ENCODE peak calls at places on chromosomes 13 and 19, in four cellular contexts. G is neuronal stem cell, N is K562, D is endothelial cell of umbilical vein. W is an unnamed sample.

GRCh38 chr13:50699874-50700663 is 143.4 kb downstream of the DLEU7 start:
- DNase-seq in G (no peak), N (no peak), D (peak; percentile 32), W (peak; percentile 29)

GRCh38 chr19:51136891-51137551 is 5.1 kb upstream of the SIGLEC7 start:
- DNase-seq in G (no peak), N (no peak), D (no peak), W (no peak)

GRCh38 chr13:21670883-21671792 is at the start of gene FGF9:
- DNase-seq in G (peak; percentile 85), N (peak; percentile 78), D (peak; percentile 54), W (peak; percentile 78)

GRCh38 chr13:31898383-31899071 is 133.0 kb upstream of the FRY start:
- DNase-seq in G (no peak), N (no peak), D (no peak), W (no peak)

GRCh38 chr19:677201-677600 is 1.0 kb downstream of the FSTL3 start:
- DNase-seq in G (no peak), N (no peak), D (peak; percentile 51), W (peak; percentile 82)

GRCh38 chr19:43476606-43477005 is 11.2 kb upstream of the LYPD3 start:
- DNase-seq in G (no peak), N (no peak), D (peak; percentile 47), W (peak; percentile 88)

GRCh38 chr13:48121733-48122132 is 26.8 kb upstream of the MED4 start:
- DNase-seq in G (no peak), N (no peak), D (no peak), W (peak; percentile 7)

GRCh38 chr13:113553541-113554332 is 30.8 kb upstream of the TFDP1 start:
- DNase-seq in G (no peak), N (no peak), D (peak; percentile 21), W (no peak)

GRCh38 chr13:75771818-75772217 is 135.7 kb downstream of the LMO7 start:
- DNase-seq in G (no peak), N (no peak), D (peak; percentile 44), W (peak; percentile 81)

GRCh38 chr19:39413903-39414608 is 1.6 kb downstream of the PLEKHG2 start:
- DNase-seq in G (no peak), N (peak; percentile 50), D (peak; percentile 53), W (no peak)

GRCh38 chr13:42567772-42568428 is 6.1 kb upstream of the TNFSF11 start:
- DNase-seq in G (no peak), N (no peak), D (no peak), W (no peak)

GRCh38 chr13:39481493-39481892 is 121.5 kb downstream of the LHFPL6 start:
- DNase-seq in G (no peak), N (no peak), D (no peak), W (peak; percentile 27)

GRCh38 chr13:29589967-29590366 is 5.5 kb downstream of the SLC7A1 start:
- DNase-seq in G (no peak), N (no peak), D (no peak), W (no peak)

GRCh38 chr13:30915691-30916541 is 9.8 kb downstream of the MEDAG start:
- DNase-seq in G (no peak), N (no peak), D (no peak), W (no peak)

GRCh38 chr19:58510084-58510862 is 1.5 kb downstream of the SLC27A5 start:
- DNase-seq in G (no peak), N (no peak), D (no peak), W (no peak)

GRCh38 chr13:98739023-98739422 is 13.4 kb downstream of the SLC15A1 start:
- DNase-seq in G (no peak), N (no peak), D (no peak), W (no peak)

GRCh38 chr13:110119943-110120905 is 186.7 kb downstream of the COL4A1 start:
- DNase-seq in G (no peak), N (no peak), D (no peak), W (peak; percentile 71)

GRCh38 chr13:74132768-74133656 is 1.2 kb downstream of the KLF12 start:
- DNase-seq in G (peak; percentile 24), N (no peak), D (peak; percentile 50), W (peak; percentile 68)

GRCh38 chr13:90750957-90751356 is 596.5 kb upstream of the MIR17HG start:
- DNase-seq in G (no peak), N (no peak), D (peak; percentile 1), W (no peak)

GRCh38 chr13:110644892-110645521 is 29.7 kb downstream of the NAXD start:
- DNase-seq in G (peak; percentile 65), N (no peak), D (peak; percentile 50), W (peak; percentile 64)

GRCh38 chr13:79090552-79091159 is 315.4 kb downstream of the RBM26 start:
- DNase-seq in G (no peak), N (no peak), D (no peak), W (no peak)

GRCh38 chr13:99431927-99432636 is 69.2 kb upstream of the TM9SF2 start:
- DNase-seq in G (no peak), N (no peak), D (no peak), W (no peak)

GRCh38 chr19:3253270-3253669 is 28.8 kb downstream of the CELF5 start:
- DNase-seq in G (no peak), N (peak; percentile 24), D (no peak), W (no peak)

DNA sequence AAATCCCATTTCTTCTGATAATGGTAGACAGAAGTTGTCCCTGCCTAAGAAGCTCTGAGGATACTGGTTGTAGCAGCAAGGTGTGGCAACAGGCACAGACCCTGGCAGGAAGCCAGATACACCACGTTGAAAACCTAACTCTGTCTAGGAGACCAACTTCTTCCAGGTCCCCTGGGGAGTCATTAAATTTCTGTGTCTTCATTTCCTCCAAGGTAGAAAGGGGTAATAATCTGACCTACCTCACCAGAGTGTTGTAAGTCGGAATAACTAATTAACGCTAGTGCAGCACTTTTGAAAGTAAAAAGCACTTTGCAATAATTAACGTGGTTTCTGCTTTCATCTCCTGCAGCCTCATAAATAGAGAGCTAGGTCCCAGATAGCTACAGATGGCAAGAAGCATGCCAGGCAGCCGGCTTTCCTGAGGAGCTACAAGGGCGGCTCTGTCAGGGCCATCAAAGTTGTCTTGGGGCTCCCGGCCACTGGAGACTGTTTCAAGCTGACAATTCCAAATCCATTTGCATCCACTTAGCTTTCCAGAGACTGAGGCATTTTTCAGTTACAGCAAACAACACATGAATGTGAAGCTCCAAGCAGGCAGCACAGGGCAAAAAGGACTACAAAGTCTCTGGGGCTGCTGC is 176.2 kb downstream of the FOXO1 start:
- DNase-seq in G (no peak), N (no peak), D (no peak), W (no peak)
- H3K9ac ChIP-seq in G (no peak overlapping the region), N (no peak overlapping the region), D (no peak overlapping the region), W (no peak overlapping the region)

GRCh38 chr19:57078802-57079201 is 41.0 kb upstream of the USP29 start:
- DNase-seq in G (no peak), N (no peak), D (no peak), W (no peak)
- H3K9me3 ChIP-seq in G (peaks cover 3% of the 10 kb centered on the region), N (no peaks in the 10 kb centered on the region), D (peaks cover 3% of the 10 kb centered on the region), W (no peaks in the 10 kb centered on the region)

GRCh38 chr19:16380314-16380695 is 55.7 kb downstream of the KLF2 start:
- DNase-seq in G (no peak), N (no peak), D (no peak), W (no peak)
- H3K4me1 ChIP-seq in G (no peaks in the 10 kb centered on the region), N (no peaks in the 10 kb centered on the region), D (peaks cover 6% of the 10 kb centered on the region), W (peaks cover 13% of the 10 kb centered on the region)

GRCh38 chr13:44159633-44160279 is 213.9 kb upstream of the SERP2 start:
- DNase-seq in G (no peak), N (no peak), D (no peak), W (peak; percentile 51)
- H3K9ac ChIP-seq in G (no peak overlapping the region), N (no peak overlapping the region), D (no peak overlapping the region), W (no peak overlapping the region)

GRCh38 chr13:107715496-107715895 is 499.8 kb downstream of the LIG4 start:
- DNase-seq in G (no peak), N (no peak), D (no peak), W (no peak)

GRCh38 chr13:107713314-107713713 is 502.0 kb downstream of the LIG4 start:
- DNase-seq in G (no peak), N (no peak), D (peak; percentile 10), W (no peak)

GRCh38 chr13:107716741-107717140 is 498.6 kb downstream of the LIG4 start:
- DNase-seq in G (no peak), N (no peak), D (no peak), W (no peak)

GRCh38 chr13:107712145-107712544 is 503.2 kb downstream of the LIG4 start:
- DNase-seq in G (no peak), N (no peak), D (no peak), W (no peak)

DNA sequence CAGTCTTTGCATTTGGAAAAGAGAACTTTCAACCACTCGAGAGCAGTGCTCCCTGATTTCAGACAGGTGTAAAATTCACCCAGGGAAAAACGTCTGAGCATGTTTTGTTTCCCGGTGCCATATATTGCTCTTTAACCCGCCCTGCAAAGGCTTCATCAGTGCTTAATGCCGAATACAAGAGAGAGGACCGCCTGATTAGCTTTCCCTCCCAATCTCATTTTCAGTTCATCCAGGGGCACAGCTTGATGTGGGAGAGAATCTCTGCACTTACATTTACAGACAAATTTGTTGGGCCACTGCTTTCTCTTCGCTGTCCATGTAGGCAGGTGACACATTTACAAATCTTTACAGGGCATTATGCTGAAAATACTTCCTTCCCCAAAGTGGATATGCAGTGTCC is 499.1 kb downstream of the LIG4 start:
- DNase-seq in G (no peak), N (no peak), D (no peak), W (no peak)
- H3K9me3 ChIP-seq in G (no peaks in the 10 kb centered on the region), N (no peaks in the 10 kb centered on the region), D (no peaks in the 10 kb centered on the region), W (no peaks in the 10 kb centered on the region)

GRCh38 chr19:1859319-1859718 is 4.1 kb downstream of the KLF16 start:
- DNase-seq in G (no peak), N (no peak), D (no peak), W (no peak)

GRCh38 chr19:1856698-1857603 is 6.4 kb downstream of the KLF16 start:
- DNase-seq in G (no peak), N (peak; percentile 59), D (peak; percentile 76), W (peak; percentile 75)

GRCh38 chr19:1858412-1859081 is 4.8 kb downstream of the KLF16 start:
- DNase-seq in G (no peak), N (no peak), D (no peak), W (no peak)

GRCh38 chr19:1856345-1856697 is 7.1 kb downstream of the KLF16 start:
- DNase-seq in G (no peak), N (no peak), D (no peak), W (no peak)

GRCh38 chr19:1857648-1858326 is 5.6 kb downstream of the KLF16 start:
- DNase-seq in G (no peak), N (no peak), D (no peak), W (no peak)
- H3K4me1 ChIP-seq in G (peaks cover 55% of the 10 kb centered on the region), N (peaks cover 67% of the 10 kb centered on the region), D (peaks cover 51% of the 10 kb centered on the region), W (peaks cover 48% of the 10 kb centered on the region)

GRCh38 chr19:5077209-5077515 is 108.2 kb downstream of the KDM4B start:
- DNase-seq in G (no peak), N (no peak), D (no peak), W (no peak)
- H3K9ac ChIP-seq in G (no peak overlapping the region), N (no peak overlapping the region), D (no peak overlapping the region), W (no peak overlapping the region)

GRCh38 chr19:57421037-57421436 is 10.1 kb downstream of the ZNF17 start:
- DNase-seq in G (no peak), N (no peak), D (no peak), W (no peak)
- H3K9me3 ChIP-seq in G (peaks cover 27% of the 10 kb centered on the region), N (peaks cover 18% of the 10 kb centered on the region), D (peaks cover 3% of the 10 kb centered on the region), W (peaks cover 4% of the 10 kb centered on the region)

GRCh38 chr19:18467978-18468377 is 30.0 kb upstream of the ISYNA1 start:
- DNase-seq in G (no peak), N (no peak), D (no peak), W (no peak)

GRCh38 chr19:18466354-18466753 is 28.4 kb upstream of the ISYNA1 start:
- DNase-seq in G (no peak), N (no peak), D (no peak), W (no peak)

GRCh38 chr19:18464646-18465045 is 26.7 kb upstream of the ISYNA1 start:
- DNase-seq in G (no peak), N (no peak), D (peak; percentile 59), W (peak; percentile 94)

GRCh38 chr19:18465964-18466339 is 28.0 kb upstream of the ISYNA1 start:
- DNase-seq in G (no peak), N (no peak), D (no peak), W (no peak)

GRCh38 chr19:18465214-18465963 is 27.5 kb upstream of the ISYNA1 start:
- DNase-seq in G (no peak), N (no peak), D (no peak), W (no peak)
- H3K4me1 ChIP-seq in G (peaks cover 7% of the 10 kb centered on the region), N (peaks cover 2% of the 10 kb centered on the region), D (peaks cover 3% of the 10 kb centered on the region), W (peaks cover 35% of the 10 kb centered on the region)